ENCODE peak calls at places on chromosomes 5 and 9, in seven cellular contexts. U, R, L, T, V, N and P are unnamed samples.

GRCh38 chr5:93141969-93142368 is 439.1 kb downstream of the NR2F1-AS1 start:
- DNase-seq in U (no peak), R (no peak), L (no peak), T (no peak), V (no peak), N (no peak), P (no peak)

GRCh38 chr5:5678909-5679308 is 256.4 kb downstream of the ICE1 start:
- DNase-seq in U (no peak), R (no peak), L (no peak), T (no peak), V (no peak), N (no peak), P (peak; percentile 51)

GRCh38 chr5:168219515-168220410 is 71.7 kb upstream of the WWC1 start:
- DNase-seq in U (no peak), R (no peak), L (peak; percentile 78), T (peak; percentile 68), V (peak; percentile 55), N (peak; percentile 53), P (peak; percentile 20)

GRCh38 chr5:170945275-170945674 is 83.5 kb downstream of the RANBP17 start:
- DNase-seq in U (no peak), R (no peak), L (no peak), T (no peak), V (no peak), N (no peak), P (no peak)

GRCh38 chr9:93258818-93259489 is 75.0 kb downstream of the WNK2 start:
- DNase-seq in U (peak; percentile 44), R (peak; percentile 48), L (no peak), T (no peak), V (peak; percentile 25), N (no peak), P (no peak)

GRCh38 chr5:92977766-92978555 is 603.1 kb downstream of the NR2F1-AS1 start:
- DNase-seq in U (no peak), R (no peak), L (no peak), T (no peak), V (no peak), N (no peak), P (no peak)

GRCh38 chr9:76817489-76817888 is 53.3 kb downstream of the PCA3 start:
- DNase-seq in U (no peak), R (no peak), L (peak; percentile 84), T (no peak), V (no peak), N (no peak), P (peak; percentile 64)

GRCh38 chr5:168117469-168117868 is 174.0 kb upstream of the WWC1 start:
- DNase-seq in U (no peak), R (no peak), L (no peak), T (no peak), V (no peak), N (no peak), P (no peak)

GRCh38 chr5:42974546-42974945 is 65.6 kb downstream of the ANXA2R start:
- DNase-seq in U (no peak), R (no peak), L (no peak), T (no peak), V (no peak), N (no peak), P (no peak)

GRCh38 chr5:36685631-36686147 is 79.3 kb downstream of the SLC1A3 start:
- DNase-seq in U (no peak), R (no peak), L (peak; percentile 47), T (no peak), V (no peak), N (no peak), P (no peak)

DNA sequence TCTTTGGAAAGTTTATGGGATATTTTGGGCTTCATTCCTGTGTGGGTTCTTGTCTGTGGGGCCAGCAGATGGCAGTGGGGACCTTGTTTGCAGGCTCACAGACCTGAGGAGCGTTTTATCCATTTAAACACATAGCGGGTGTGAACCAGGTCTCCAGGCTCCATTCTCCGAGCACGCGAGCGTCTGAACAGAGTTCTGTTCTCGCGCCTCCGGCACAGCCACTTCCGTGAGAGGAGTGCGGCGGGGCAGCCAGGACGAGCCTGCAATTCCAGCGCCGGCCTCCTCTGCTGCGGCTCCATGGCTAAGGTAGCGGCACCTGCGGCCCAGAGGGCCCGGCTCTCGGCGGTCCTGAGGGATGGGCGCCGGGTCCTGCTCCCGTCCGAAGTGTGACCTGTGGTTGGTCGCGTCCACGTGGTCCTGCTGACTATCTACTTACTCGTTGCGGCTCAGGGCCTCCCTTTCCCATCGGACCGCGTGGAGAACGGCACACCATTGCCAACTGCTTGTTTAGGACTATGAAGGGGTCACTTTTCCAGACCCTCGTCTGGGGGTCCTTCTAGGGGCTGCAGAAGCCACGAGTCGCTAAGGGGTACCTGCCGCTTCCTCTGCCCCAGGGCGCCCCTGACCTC is 7.3 kb downstream of the NRARP start:
- DNase-seq in U (no peak), R (peak; percentile 68), L (peak; percentile 49), T (no peak), V (no peak), N (peak; percentile 64), P (no peak)
- H3K27me3 ChIP-seq in U (peaks cover 77% of the 10 kb centered on the region), R (peaks cover 23% of the 10 kb centered on the region), L (peaks cover 28% of the 10 kb centered on the region), T (no peaks in the 10 kb centered on the region), V (peaks cover 75% of the 10 kb centered on the region), N (peaks cover 2% of the 10 kb centered on the region), P (no peaks in the 10 kb centered on the region)

DNA sequence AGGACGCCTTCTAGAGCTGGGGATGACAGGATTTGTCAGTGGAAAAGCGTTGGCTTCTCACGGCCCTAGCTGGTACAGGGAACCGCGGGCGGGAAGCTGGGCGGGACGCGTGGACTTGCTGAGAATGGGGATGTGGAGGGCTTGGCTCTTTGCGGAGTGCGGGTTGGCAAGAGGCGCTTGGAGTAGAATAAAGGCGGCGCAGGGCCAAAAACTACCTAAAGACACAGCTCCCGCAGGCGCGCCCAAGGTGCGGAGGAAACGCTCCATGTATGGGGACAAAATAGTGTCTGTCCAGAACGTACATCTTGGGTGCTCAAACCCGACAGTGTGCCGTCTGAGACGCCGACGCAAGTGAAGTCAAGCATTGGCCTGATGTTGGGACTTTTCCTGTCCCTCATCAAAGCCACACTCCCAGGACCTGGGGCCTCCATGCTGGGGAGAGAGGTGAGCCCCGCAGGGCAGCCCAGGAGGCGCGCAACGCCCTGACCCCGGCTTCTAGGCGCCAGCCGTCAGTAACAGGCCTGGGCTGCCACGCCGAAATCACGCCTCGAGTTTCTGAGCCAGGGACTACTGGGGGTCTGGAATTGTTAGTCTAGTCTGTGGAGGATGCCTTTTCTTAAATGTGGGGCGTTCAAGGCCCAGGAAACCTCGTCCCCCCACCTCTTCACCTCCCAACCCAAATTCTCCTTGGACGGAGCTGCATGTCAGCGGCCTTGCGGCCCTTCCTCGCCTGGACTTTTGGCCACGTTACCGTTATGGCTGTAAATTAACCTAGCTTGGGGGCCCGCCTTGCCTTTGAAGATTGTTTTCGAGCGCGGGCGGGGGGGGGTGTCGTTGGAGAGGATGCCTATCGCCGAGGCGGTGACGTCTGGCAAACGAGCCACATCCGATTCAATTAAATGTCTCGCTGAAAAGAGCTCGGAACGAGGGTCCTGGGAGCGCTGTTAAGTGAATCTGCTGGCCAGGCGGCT is 1.8 kb upstream of the NKX2-5 start:
- DNase-seq in U (no peak), R (no peak), L (no peak), T (no peak), V (no peak), N (no peak), P (no peak)
- H3K27me3 ChIP-seq in U (peaks cover 96% of the 10 kb centered on the region), R (peaks cover 99% of the 10 kb centered on the region), L (peaks cover 97% of the 10 kb centered on the region), T (no peaks in the 10 kb centered on the region), V (peaks cover 100% of the 10 kb centered on the region), N (peaks cover 23% of the 10 kb centered on the region), P (no peaks in the 10 kb centered on the region)

DNA sequence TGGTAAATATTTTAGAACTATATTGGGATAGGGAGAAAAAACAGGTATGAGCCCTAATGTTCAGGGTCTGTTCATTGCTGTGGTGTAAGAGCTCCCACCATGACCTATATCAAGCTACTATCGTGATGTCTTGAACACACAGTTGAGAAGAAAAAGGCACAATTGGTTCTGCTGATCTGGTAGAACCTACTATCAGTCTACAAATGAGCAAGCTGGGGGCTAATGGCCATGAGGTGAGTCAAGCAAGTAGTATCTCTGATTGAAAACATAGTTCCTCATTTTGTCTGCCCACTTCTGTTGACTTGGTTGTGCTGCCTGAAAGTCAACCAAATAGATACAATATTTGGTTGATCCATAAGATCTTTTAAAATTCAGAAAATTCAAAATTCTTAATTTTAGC is 1026.3 kb downstream of the CDH12 start:
- DNase-seq in U (no peak), R (no peak), L (no peak), T (no peak), V (no peak), N (no peak), P (no peak)
- H3K27me3 ChIP-seq in U (no peaks in the 10 kb centered on the region), R (no peaks in the 10 kb centered on the region), L (no peaks in the 10 kb centered on the region), T (no peaks in the 10 kb centered on the region), V (no peaks in the 10 kb centered on the region), N (no peaks in the 10 kb centered on the region), P (no peaks in the 10 kb centered on the region)

DNA sequence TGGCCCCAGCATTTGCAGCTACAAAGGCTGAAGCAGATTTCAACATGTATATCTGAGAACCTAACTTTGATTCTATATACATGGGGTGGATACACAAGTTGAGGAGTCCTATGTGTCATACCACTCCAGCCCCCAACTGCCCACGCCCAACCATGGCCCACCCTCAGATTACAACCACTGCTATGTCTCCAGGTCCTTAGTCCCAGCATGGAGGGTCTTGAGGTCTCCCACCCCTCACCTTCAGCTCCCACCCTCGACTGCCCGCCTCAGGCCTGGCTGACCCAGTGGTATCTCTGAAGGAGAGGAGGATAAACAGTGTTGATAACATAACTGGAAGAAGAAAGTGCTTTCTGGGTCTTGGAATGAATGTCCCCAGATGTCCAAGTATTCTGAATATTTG is 8.2 kb downstream of the SOWAHA start:
- DNase-seq in U (no peak), R (no peak), L (no peak), T (no peak), V (no peak), N (no peak), P (no peak)
- H3K27me3 ChIP-seq in U (peaks cover 22% of the 10 kb centered on the region), R (no peaks in the 10 kb centered on the region), L (no peaks in the 10 kb centered on the region), T (no peaks in the 10 kb centered on the region), V (peaks cover 51% of the 10 kb centered on the region), N (no peaks in the 10 kb centered on the region), P (no peaks in the 10 kb centered on the region)

GRCh38 chr5:98957307-98957706 is 28.5 kb upstream of the CHD1 start:
- DNase-seq in U (no peak), R (no peak), L (no peak), T (no peak), V (no peak), N (no peak), P (no peak)
- H3K27me3 ChIP-seq in U (no peaks in the 10 kb centered on the region), R (no peaks in the 10 kb centered on the region), L (no peaks in the 10 kb centered on the region), T (no peaks in the 10 kb centered on the region), V (no peaks in the 10 kb centered on the region), N (no peaks in the 10 kb centered on the region), P (no peaks in the 10 kb centered on the region)